ENCODE peak calls at places on chromosomes 13 and 19, in nine cellular contexts. T, Y, W, Z, L, Q, X, I and M are unnamed samples.

GRCh38 chr13:80337706-80338105 is 3.2 kb downstream of the SPRY2 start:
- DNase-seq in T (peak; percentile 33), Y (no peak), W (no peak), Z (peak; percentile 20), L (no peak), Q (no peak), X (no peak), I (no peak), M (no peak)

GRCh38 chr19:18881491-18881890 is 14.5 kb downstream of the CERS1 start:
- DNase-seq in T (no peak), Y (no peak), W (no peak), Z (no peak), L (no peak), Q (no peak), X (no peak), I (no peak), M (no peak)

GRCh38 chr13:97780486-97780885 is 173.0 kb upstream of the IPO5 start:
- DNase-seq in T (no peak), Y (no peak), W (no peak), Z (no peak), L (no peak), Q (no peak), X (peak; percentile 41), I (no peak), M (no peak)

GRCh38 chr19:5255602-5256231 is 84.9 kb downstream of the PTPRS start:
- DNase-seq in T (no peak), Y (no peak), W (no peak), Z (no peak), L (no peak), Q (no peak), X (no peak), I (no peak), M (no peak)

GRCh38 chr19:6249296-6249695 is 30.5 kb downstream of the MLLT1 start:
- DNase-seq in T (peak; percentile 51), Y (no peak), W (no peak), Z (no peak), L (no peak), Q (no peak), X (peak; percentile 68), I (no peak), M (no peak)

GRCh38 chr19:13441810-13442512 is 64.3 kb downstream of the CACNA1A start:
- DNase-seq in T (peak; percentile 37), Y (peak; percentile 27), W (peak; percentile 89), Z (peak; percentile 8), L (peak; percentile 42), Q (peak; percentile 25), X (no peak), I (peak; percentile 64), M (no peak)

GRCh38 chr13:113974304-113975281 is 717 bp upstream of the C13orf46 start:
- DNase-seq in T (no peak), Y (no peak), W (no peak), Z (no peak), L (no peak), Q (no peak), X (no peak), I (no peak), M (no peak)

GRCh38 chr19:3721131-3721899 is 13.1 kb downstream of the TJP3 start:
- DNase-seq in T (peak; percentile 80), Y (peak; percentile 96), W (peak; percentile 99), Z (peak; percentile 38), L (peak; percentile 74), Q (peak; percentile 74), X (no peak), I (peak; percentile 91), M (peak; percentile 97)

GRCh38 chr19:52171321-52172169 is at the start of gene ZNF836:
- DNase-seq in T (peak; percentile 67), Y (peak; percentile 88), W (peak; percentile 96), Z (peak; percentile 71), L (peak; percentile 64), Q (peak; percentile 92), X (peak; percentile 74), I (peak; percentile 77), M (peak; percentile 65)

GRCh38 chr19:50500060-50500752 is 10.8 kb downstream of the JOSD2 start:
- DNase-seq in T (no peak), Y (peak; percentile 77), W (peak; percentile 77), Z (no peak), L (no peak), Q (peak; percentile 81), X (peak; percentile 66), I (no peak), M (no peak)

GRCh38 chr13:97225533-97225932 is 3.4 kb downstream of the MBNL2 start:
- DNase-seq in T (no peak), Y (no peak), W (no peak), Z (no peak), L (no peak), Q (no peak), X (no peak), I (no peak), M (no peak)

GRCh38 chr13:26760835-26761582 is 423 bp upstream of the GPR12 start:
- DNase-seq in T (peak; percentile 2), Y (no peak), W (peak; percentile 58), Z (no peak), L (no peak), Q (no peak), X (no peak), I (no peak), M (no peak)

GRCh38 chr19:4266253-4267000 is 12.6 kb upstream of the SHD start:
- DNase-seq in T (no peak), Y (no peak), W (no peak), Z (no peak), L (no peak), Q (no peak), X (no peak), I (no peak), M (peak; percentile 3)

GRCh38 chr19:18153555-18154134 is 682 bp downstream of the PIK3R2 start:
- DNase-seq in T (no peak), Y (no peak), W (no peak), Z (no peak), L (no peak), Q (no peak), X (no peak), I (no peak), M (no peak)

GRCh38 chr19:50568321-50569022 is at the start of gene LRRC4B:
- DNase-seq in T (no peak), Y (no peak), W (peak; percentile 84), Z (no peak), L (no peak), Q (no peak), X (no peak), I (peak; percentile 70), M (peak; percentile 74)

GRCh38 chr13:34172048-34172447 is 354.1 kb downstream of the RFC3 start:
- DNase-seq in T (no peak), Y (no peak), W (no peak), Z (peak; percentile 57), L (peak; percentile 37), Q (no peak), X (no peak), I (no peak), M (no peak)

GRCh38 chr13:75088915-75089314 is 393.1 kb downstream of the TBC1D4 start:
- DNase-seq in T (no peak), Y (no peak), W (no peak), Z (no peak), L (no peak), Q (no peak), X (no peak), I (no peak), M (no peak)

GRCh38 chr13:78595819-78596700 is 7.3 kb downstream of the POU4F1 start:
- DNase-seq in T (no peak), Y (peak; percentile 64), W (peak; percentile 86), Z (no peak), L (no peak), Q (peak; percentile 20), X (no peak), I (peak; percentile 66), M (no peak)
- TF ChIP-seq CTCF in T (no peak), Y (no peak), W (no peak), Z (no peak), L (no peak), Q (no peak), X (no peak), I (no peak), M (no peak)

DNA sequence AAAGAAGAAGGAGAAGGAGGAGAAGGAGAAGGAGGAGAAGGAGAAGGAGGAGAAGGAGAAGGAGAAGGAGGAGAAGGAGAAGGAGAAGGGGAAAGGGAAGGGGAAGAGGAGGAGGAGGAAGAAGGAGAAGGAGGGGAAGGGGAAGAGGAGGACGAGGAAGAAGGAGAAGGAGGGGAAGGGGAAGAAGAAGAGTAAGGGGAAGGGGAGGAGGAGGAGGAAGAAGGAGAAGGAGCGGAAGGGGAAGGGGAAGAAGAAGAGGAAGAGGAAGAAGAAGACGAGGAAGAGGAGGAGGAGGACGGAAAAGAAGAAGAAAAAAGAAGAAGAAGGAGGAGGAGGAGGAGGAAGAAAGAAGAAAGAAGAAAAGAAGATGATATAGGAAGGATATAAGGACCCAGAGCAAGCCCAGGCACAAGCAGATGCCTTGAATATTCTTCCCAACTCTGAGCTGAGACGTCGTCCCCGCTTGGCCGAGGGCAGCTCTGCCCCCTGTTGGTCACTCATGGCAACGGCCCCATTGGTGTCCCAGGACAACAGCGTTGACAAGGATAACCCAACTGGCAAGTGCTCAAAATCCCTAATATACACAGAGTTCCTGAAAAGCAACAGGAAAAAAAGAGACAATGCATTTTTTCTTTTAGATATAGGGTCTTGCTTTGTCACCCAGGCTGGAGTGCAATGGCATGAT is 30.6 kb upstream of the IGSF23 start:
- DNase-seq in T (no peak), Y (peak; percentile 21), W (peak; percentile 93), Z (peak; percentile 25), L (no peak), Q (peak; percentile 31), X (no peak), I (peak; percentile 66), M (no peak)
- TF ChIP-seq CTCF in T (peak; percentile 70), Y (peak; percentile 55), W (peak; percentile 96), Z (peak; percentile 83), L (peak; percentile 52), Q (peak; percentile 51), X (no peak), I (peak; percentile 87), M (peak; percentile 47)

GRCh38 chr19:58476498-58477015 is 405 bp downstream of the ZNF446 start:
- DNase-seq in T (peak; percentile 18), Y (no peak), W (no peak), Z (no peak), L (peak; percentile 24), Q (no peak), X (no peak), I (peak; percentile 22), M (no peak)

GRCh38 chr19:58474997-58475713 is 997 bp upstream of the ZNF446 start:
- DNase-seq in T (no peak), Y (peak; percentile 65), W (no peak), Z (no peak), L (no peak), Q (no peak), X (no peak), I (no peak), M (no peak)

GRCh38 chr19:58474291-58474996 is 1.7 kb upstream of the ZNF446 start:
- DNase-seq in T (peak; percentile 90), Y (no peak), W (no peak), Z (no peak), L (peak; percentile 86), Q (no peak), X (no peak), I (no peak), M (no peak)

GRCh38 chr19:58477130-58477529 is 978 bp downstream of the ZNF446 start:
- DNase-seq in T (no peak), Y (no peak), W (no peak), Z (no peak), L (no peak), Q (no peak), X (no peak), I (no peak), M (no peak)

GRCh38 chr19:58475714-58476497 is at the start of gene ZNF446:
- DNase-seq in T (peak; percentile 96), Y (peak; percentile 97), W (peak; percentile 98), Z (peak; percentile 94), L (peak; percentile 96), Q (peak; percentile 93), X (peak; percentile 98), I (peak; percentile 98), M (peak; percentile 79)
- TF ChIP-seq CTCF in T (no peak), Y (no peak), W (no peak), Z (no peak), L (no peak), Q (peak; percentile 23), X (peak; percentile 18), I (no peak), M (no peak)

GRCh38 chr13:66716502-66716901 is 513.6 kb downstream of the PCDH9 start:
- DNase-seq in T (no peak), Y (no peak), W (no peak), Z (no peak), L (no peak), Q (no peak), X (no peak), I (no peak), M (no peak)
- TF ChIP-seq CTCF in T (no peak), Y (no peak), W (no peak), Z (no peak), L (no peak), Q (no peak), X (no peak), I (no peak), M (no peak)